ENCODE peak calls at places on chromosomes 16 and 17, in eight cellular contexts. B is CD4-positive, CD25-positive, alpha-beta regulatory T cell; U is vagina; N is mucosa of descending colon; I is DND-41; S is suprapubic skin; M is astrocyte; Y is GM23248. H is an unnamed sample. For H3K4me1, the result is how much of the 10 kb centered on the place peaks cover.

GRCh38 chr16:2156849-2157224 is 1.3 kb downstream of the TRAF7 start:
- DNase-seq in I (no peak), S (no peak), M (no peak), Y (no peak), B (no peak), U (no peak), N (peak), H (no peak)

GRCh38 chr17:1997587-1998425 is 27.3 kb downstream of the RTN4RL1 start:
- DNase-seq in I (no peak), B (no peak), Y (peak), M (no peak), S (peak), N (peak), U (no peak), H (no peak)

GRCh38 chr16:2598133-2598641 is 60.4 kb downstream of the PDPK1 start:
- DNase-seq in U (no peak), M (no peak), S (no peak), N (peak), Y (no peak), B (no peak), I (no peak), H (no peak)

GRCh38 chr17:79034931-79035485 is 11.0 kb downstream of the C1QTNF1 start:
- DNase-seq in U (no peak), B (no peak), S (peak), N (no peak), M (no peak), I (no peak), Y (no peak), H (no peak)

GRCh38 chr16:87914326-87914725 is 22.0 kb downstream of the CA5A start:
- DNase-seq in S (no peak), U (no peak), M (no peak), I (no peak), B (no peak), N (no peak), Y (no peak), H (no peak)

GRCh38 chr16:86538196-86538780 is 16.7 kb downstream of the MTHFSD start:
- DNase-seq in S (no peak), M (no peak), I (no peak), N (no peak), B (no peak), U (no peak), Y (no peak), H (no peak)

GRCh38 chr16:19972111-19972510 is 87.5 kb upstream of the GPRC5B start:
- DNase-seq in N (no peak), Y (no peak), B (no peak), U (no peak), S (no peak), I (no peak), M (no peak), H (no peak)

GRCh38 chr17:43882761-43883415 is 24.4 kb downstream of the MPP2 start:
- DNase-seq in B (no peak), Y (no peak), N (no peak), S (no peak), I (no peak), U (no peak), M (no peak), H (no peak)

GRCh38 chr17:700504-701094 is 14.0 kb downstream of the VPS53 start:
- DNase-seq in Y (peak), B (peak), S (no peak), U (no peak), I (no peak), M (no peak), N (no peak), H (no peak)

GRCh38 chr16:31508706-31509523 is 724 bp upstream of the RUSF1 start:
- DNase-seq in S (no peak), Y (peak), B (no peak), N (no peak), U (no peak), I (no peak), M (peak), H (no peak)

GRCh38 chr16:87203060-87203656 is 114.0 kb downstream of the C16orf95 start:
- DNase-seq in Y (peak), N (no peak), S (no peak), M (peak), B (no peak), U (no peak), I (peak), H (peak)

GRCh38 chr17:28570716-28571254 is 539 bp downstream of the PIGS start:
- DNase-seq in N (peak), M (no peak), B (peak), I (peak), U (no peak), S (no peak), Y (peak), H (no peak)

GRCh38 chr17:41664172-41664457 is 24.6 kb upstream of the EIF1 start:
- DNase-seq in Y (no peak), B (no peak), M (no peak), I (no peak), U (no peak), N (peak), S (no peak), H (no peak)

DNA sequence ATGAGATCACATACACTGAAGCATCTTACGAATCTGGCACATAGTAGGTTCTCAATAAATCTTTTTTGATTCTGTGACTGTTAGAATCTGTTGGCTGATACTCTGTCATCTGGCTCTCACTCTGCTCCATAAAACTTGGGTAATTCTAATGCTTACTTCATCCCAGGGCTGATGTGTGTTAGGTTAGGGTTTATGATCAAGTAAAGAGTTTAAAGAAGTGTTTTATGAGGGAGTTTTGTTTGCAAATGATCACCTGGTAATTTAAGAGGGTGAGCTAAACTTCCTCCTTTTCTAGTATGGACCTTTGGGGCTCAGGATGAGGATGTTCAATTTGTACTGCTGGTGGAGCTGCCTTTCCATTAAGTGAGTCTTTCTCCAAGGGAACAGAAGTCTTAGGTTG is 364.1 kb downstream of the WWOX start:
- DNase-seq in I (no peak), U (no peak), M (no peak), Y (no peak), N (no peak), B (no peak), S (no peak), H (no peak)
- H3K4me1 ChIP-seq in I (under half), U (under half), M (under half), Y (under half), N (under half), B (under half), S (under half), H (under half)

GRCh38 chr17:10062757-10063385 is 135.5 kb downstream of the GAS7 start:
- DNase-seq in U (no peak), I (no peak), B (no peak), S (peak), N (no peak), M (no peak), Y (no peak), H (no peak)
- H3K4me1 ChIP-seq in U (half or more), I (under half), B (under half), S (under half), N (under half), M (under half), Y (under half), H (under half)

DNA sequence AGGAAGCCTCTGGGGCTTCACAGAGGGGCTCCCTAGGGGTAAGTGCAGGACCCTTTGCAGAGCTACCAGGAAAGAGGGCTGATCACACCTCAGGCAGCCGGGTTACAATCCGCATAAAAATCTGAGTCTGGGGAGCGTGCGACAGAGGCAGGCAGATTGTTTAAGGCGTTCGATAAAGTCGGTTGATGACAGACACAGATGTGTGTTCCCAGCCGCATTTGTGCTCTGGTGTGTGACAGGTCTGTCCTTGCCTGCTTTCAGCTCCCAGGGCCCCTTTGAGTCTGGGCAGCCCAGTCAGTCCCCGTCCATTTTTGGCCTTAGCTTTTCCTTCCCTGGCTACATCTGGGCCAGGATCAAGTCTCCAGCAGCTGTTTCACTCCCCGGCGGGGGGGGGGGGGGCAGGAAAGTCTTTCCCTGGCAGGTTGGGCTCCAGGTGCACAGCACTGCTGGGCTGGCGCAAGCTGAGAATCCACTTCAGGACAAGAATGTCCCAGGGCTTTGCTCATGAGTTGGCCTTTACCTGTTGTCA is 1.3 kb upstream of the ZACN start:
- DNase-seq in I (no peak), M (no peak), U (no peak), S (no peak), N (no peak), Y (no peak), B (no peak), H (no peak)
- H3K4me1 ChIP-seq in I (under half), M (under half), U (half or more), S (under half), N (under half), Y (under half), B (under half), H (under half)

GRCh38 chr17:32357615-32358014 is 7.7 kb downstream of the ZNF207 start:
- DNase-seq in Y (no peak), M (no peak), I (no peak), N (no peak), B (no peak), S (no peak), U (no peak), H (no peak)
- H3K4me1 ChIP-seq in Y (under half), M (under half), I (under half), N (under half), B (under half), S (half or more), U (under half), H (under half)

GRCh38 chr17:14616508-14616907 is 315.6 kb downstream of the HS3ST3B1 start:
- DNase-seq in M (no peak), N (no peak), Y (peak), I (no peak), U (no peak), B (no peak), S (no peak), H (no peak)

GRCh38 chr17:14622622-14623101 is 321.8 kb downstream of the HS3ST3B1 start:
- DNase-seq in N (no peak), Y (no peak), S (no peak), M (no peak), I (no peak), U (no peak), B (no peak), H (no peak)

GRCh38 chr17:14621826-14622621 is 321.1 kb downstream of the HS3ST3B1 start:
- DNase-seq in S (no peak), N (no peak), I (no peak), U (no peak), M (no peak), B (no peak), Y (no peak), H (no peak)

DNA sequence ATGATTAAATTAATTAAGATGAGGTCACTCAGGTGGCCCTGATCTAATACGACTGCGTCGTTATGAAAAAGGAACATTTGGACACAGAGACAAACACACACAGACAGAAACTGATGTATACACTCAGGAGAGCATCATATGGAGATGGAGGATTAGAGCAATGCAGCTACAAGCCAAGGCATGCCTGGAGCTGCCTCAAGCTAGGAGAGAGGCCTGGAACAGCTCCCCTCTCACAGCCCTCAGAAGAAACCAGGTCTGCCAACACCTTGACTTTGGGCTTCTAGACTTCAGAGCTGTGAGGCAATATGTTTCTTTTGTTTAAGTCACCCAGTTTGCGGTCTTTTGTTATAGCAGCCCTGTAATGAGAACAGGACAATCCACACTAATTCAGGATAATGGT is 318.9 kb downstream of the HS3ST3B1 start:
- DNase-seq in I (no peak), S (no peak), B (no peak), N (no peak), Y (no peak), U (no peak), M (no peak), H (no peak)
- H3K4me1 ChIP-seq in I (under half), S (under half), B (under half), N (under half), Y (under half), U (under half), M (under half), H (under half)

DNA sequence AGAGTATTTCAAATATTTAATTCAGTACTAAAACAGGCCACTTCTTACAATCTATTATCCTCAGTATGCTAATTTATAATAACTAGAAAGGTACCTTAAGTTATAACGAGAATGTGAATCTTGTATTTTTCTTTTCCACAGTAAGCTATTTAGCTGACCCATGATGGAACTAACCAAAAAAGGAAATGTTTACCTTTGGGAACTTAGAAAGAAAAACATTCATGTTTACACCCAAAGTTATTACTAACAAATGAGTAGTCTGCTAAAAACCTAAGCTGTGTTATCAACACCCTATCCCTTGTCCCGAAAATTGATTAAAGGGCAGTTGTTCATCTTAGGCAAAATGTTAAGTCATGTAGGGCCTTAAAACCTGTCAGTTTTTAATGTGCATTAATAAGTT is 8.1 kb downstream of the GNA13 start:
- DNase-seq in I (no peak), S (no peak), B (no peak), M (no peak), N (no peak), U (no peak), Y (no peak), H (no peak)
- H3K4me1 ChIP-seq in I (half or more), S (half or more), B (half or more), M (under half), N (under half), U (half or more), Y (under half), H (under half)

H was measured in Panc1.